ENCODE peak calls at places on chromosomes 13 and 19, in four cellular contexts. O is ascending aorta, P is esophagus squamous epithelium, J is endodermal cell. W is an unnamed sample.

GRCh38 chr19:3119071-3119781 is 16.6 kb upstream of the GNA15 start:
- DNase-seq in P (no peak), J (no peak), O (no peak), W (no peak)

GRCh38 chr13:40483601-40484000 is 182.8 kb downstream of the FOXO1 start:
- DNase-seq in P (no peak), O (no peak), J (no peak), W (no peak)

GRCh38 chr13:32314968-32315254 is 252 bp downstream of the ZAR1L start:
- DNase-seq in O (no peak), P (no peak), J (no peak), W (peak; percentile 16)

GRCh38 chr13:51955281-51955771 is 55.9 kb downstream of the ATP7B start:
- DNase-seq in O (no peak), P (no peak), J (no peak), W (no peak)

GRCh38 chr19:6092329-6093286 is 17.7 kb downstream of the RFX2 start:
- DNase-seq in O (peak; percentile 75), P (no peak), J (peak; percentile 86), W (no peak)

GRCh38 chr13:101875091-101875490 is 422.6 kb downstream of the ITGBL1 start:
- DNase-seq in O (no peak), J (no peak), P (no peak), W (no peak)

GRCh38 chr19:46299695-46300094 is 2.9 kb downstream of the HIF3A start:
- DNase-seq in P (no peak), O (no peak), J (no peak), W (no peak)

GRCh38 chr19:17616961-17617806 is 61.7 kb downstream of the COLGALT1 start:
- DNase-seq in O (no peak), J (peak; percentile 88), P (no peak), W (no peak)

GRCh38 chr19:57803594-57804325 is 11.0 kb downstream of the ZNF552 start:
- DNase-seq in P (no peak), O (no peak), J (peak; percentile 89), W (no peak)

GRCh38 chr19:51799998-51800848 is 5.3 kb downstream of the FPR3 start:
- DNase-seq in P (no peak), J (no peak), O (no peak), W (no peak)

GRCh38 chr13:24511019-24511823 is 1.4 kb downstream of the PARP4 start:
- DNase-seq in P (no peak), O (no peak), J (peak; percentile 66), W (peak; percentile 80)

GRCh38 chr13:49098198-49098597 is 121.9 kb upstream of the MLNR start:
- DNase-seq in J (no peak), P (no peak), O (no peak), W (no peak)

GRCh38 chr13:41590643-41591042 is 133.3 kb downstream of the RGCC start:
- DNase-seq in P (no peak), O (no peak), J (no peak), W (no peak)

GRCh38 chr13:49219647-49220034 is 497 bp upstream of the MLNR start:
- DNase-seq in P (no peak), O (no peak), J (no peak), W (no peak)

GRCh38 chr19:5141926-5142724 is 173.2 kb downstream of the KDM4B start:
- DNase-seq in O (no peak), J (no peak), P (no peak), W (no peak)

GRCh38 chr13:46176756-46177155 is 5.2 kb downstream of the LCP1 start:
- DNase-seq in J (no peak), O (no peak), P (no peak), W (peak; percentile 88)

GRCh38 chr13:110921209-110921608 is 6.3 kb upstream of the ANKRD10 start:
- DNase-seq in O (no peak), J (no peak), P (no peak), W (no peak)

GRCh38 chr13:32840840-32841713 is 175.1 kb upstream of the KL start:
- DNase-seq in J (peak; percentile 17), O (no peak), P (no peak), W (peak; percentile 52)

GRCh38 chr19:18322318-18322758 is 538 bp downstream of the LSM4 start:
- DNase-seq in O (no peak), P (no peak), J (peak; percentile 82), W (no peak)

GRCh38 chr13:83890358-83890757 is 8.1 kb upstream of the SLITRK1 start:
- DNase-seq in O (no peak), J (no peak), P (no peak), W (no peak)

GRCh38 chr13:103799028-103799427 is 732.8 kb upstream of the SLC10A2 start:
- DNase-seq in J (no peak), O (no peak), P (no peak), W (no peak)

GRCh38 chr19:43731346-43731745 is 15.5 kb downstream of the IRGC start:
- DNase-seq in J (no peak), P (no peak), O (no peak), W (no peak)

GRCh38 chr13:45621950-45622349 is 6.4 kb upstream of the ERICH6B start:
- DNase-seq in O (no peak), J (peak; percentile 78), P (no peak), W (no peak)

GRCh38 chr13:68748038-68748437 is 1359.6 kb upstream of the ATXN8OS start:
- DNase-seq in O (no peak), P (no peak), J (no peak), W (no peak)

GRCh38 chr19:50909240-50910070 is 1.7 kb downstream of the KLK4 start:
- DNase-seq in J (peak; percentile 100), O (no peak), P (no peak), W (no peak)

GRCh38 chr13:100892981-100893380 is 218.4 kb upstream of the TMTC4 start:
- DNase-seq in O (no peak), J (no peak), P (no peak), W (no peak)

GRCh38 chr19:41641879-41642485 is 15.1 kb upstream of the CEACAM4 start:
- DNase-seq in J (peak; percentile 89), P (no peak), O (no peak), W (peak; percentile 12)

GRCh38 chr13:45728759-45729158 is 26.6 kb downstream of the CBY2 start:
- DNase-seq in J (peak; percentile 88), P (no peak), O (no peak), W (peak; percentile 21)

GRCh38 chr13:30466358-30466714 is 600 bp upstream of the HMGB1 start:
- DNase-seq in O (no peak), P (no peak), J (no peak), W (no peak)

GRCh38 chr19:18488838-18489626 is 32.8 kb downstream of the ELL start:
- DNase-seq in O (no peak), P (no peak), J (peak; percentile 89), W (no peak)

GRCh38 chr19:38211206-38211605 is 12.8 kb downstream of the DPF1 start:
- DNase-seq in O (no peak), J (peak; percentile 70), P (no peak), W (no peak)

GRCh38 chr13:81929988-81930387 is 1589.1 kb upstream of the SPRY2 start:
- DNase-seq in J (peak; percentile 46), O (no peak), P (no peak), W (no peak)

GRCh38 chr13:38763446-38764381 is 76.8 kb downstream of the FREM2 start:
- DNase-seq in J (peak; percentile 70), O (no peak), P (no peak), W (no peak)

GRCh38 chr13:49097374-49097773 is 121.7 kb downstream of the FNDC3A start:
- DNase-seq in O (no peak), P (no peak), J (no peak), W (no peak)

GRCh38 chr19:16327911-16328823 is 3.5 kb downstream of the KLF2 start:
- DNase-seq in O (peak; percentile 80), J (no peak), P (no peak), W (no peak)

GRCh38 chr19:23312515-23312914 is 62.3 kb upstream of the ZNF724 start:
- DNase-seq in J (no peak), P (no peak), O (no peak), W (no peak)

GRCh38 chr13:52738719-52739467 is 727 bp downstream of the CNMD start:
- DNase-seq in P (no peak), J (peak; percentile 87), O (no peak), W (no peak)

GRCh38 chr19:30305346-30306060 is 66.7 kb upstream of the ZNF536 start:
- DNase-seq in P (no peak), O (no peak), J (no peak), W (no peak)

GRCh38 chr19:10516671-10517286 is 468 bp downstream of the S1PR5 start:
- DNase-seq in P (no peak), J (no peak), O (no peak), W (no peak)
- H3K4me3 ChIP-seq in P (peak overlapping the region; percentile 56), J (peak overlapping the region; percentile 79), O (peak overlapping the region; percentile 53), W (no peak overlapping the region)

GRCh38 chr19:13101590-13102415 is 855 bp downstream of the LYL1 start:
- DNase-seq in P (no peak), O (no peak), J (no peak), W (no peak)

GRCh38 chr19:13099073-13099999 is 3.3 kb downstream of the LYL1 start:
- DNase-seq in O (no peak), P (no peak), J (peak; percentile 80), W (no peak)

GRCh38 chr19:13102416-13102665 is 317 bp downstream of the LYL1 start:
- DNase-seq in J (no peak), P (no peak), O (no peak), W (no peak)

GRCh38 chr19:13100031-13100588 is 2.5 kb downstream of the LYL1 start:
- DNase-seq in P (no peak), J (no peak), O (no peak), W (peak; percentile 81)

GRCh38 chr19:13100871-13101589 is 1.6 kb downstream of the LYL1 start:
- DNase-seq in O (no peak), J (no peak), P (no peak), W (no peak)
- TF ChIP-seq CTCF in O (no peak), J (peak; percentile 66), P (peak; percentile 19), W (peak; percentile 41)

GRCh38 chr19:34274284-34274826 is 20.0 kb downstream of the GARRE1 start:
- DNase-seq in P (no peak), J (no peak), O (no peak), W (no peak)
- H3K4me3 ChIP-seq in P (no peak overlapping the region), J (peak overlapping the region; percentile 62), O (peak overlapping the region; percentile 29), W (no peak overlapping the region)

DNA sequence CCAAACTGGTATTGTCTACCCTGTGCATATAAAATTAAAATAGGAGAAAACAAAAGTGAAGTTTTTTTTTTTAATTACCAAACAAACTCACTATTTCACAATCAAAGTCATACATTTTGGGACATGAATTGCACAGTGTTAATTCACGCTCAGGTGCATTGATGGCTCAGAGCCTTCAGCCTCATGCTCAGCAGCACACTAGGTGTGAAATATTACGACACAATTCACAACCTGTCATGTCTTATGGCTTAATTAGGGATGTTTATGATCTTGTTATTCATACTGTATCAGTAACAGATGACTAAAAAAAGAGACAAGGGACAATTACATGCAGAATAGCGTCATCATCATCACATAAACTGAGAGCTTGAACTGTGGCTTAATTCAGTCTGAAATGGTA is 2005.5 kb upstream of the PCDH20 start:
- DNase-seq in O (no peak), J (no peak), P (no peak), W (no peak)
- TF ChIP-seq CTCF in O (no peak), J (no peak), P (no peak), W (no peak)

GRCh38 chr13:106349080-106349841 is 186.2 kb downstream of the EFNB2 start:
- DNase-seq in P (no peak), O (no peak), J (peak; percentile 90), W (no peak)
- H3K4me3 ChIP-seq in P (peak overlapping the region; percentile 36), O (peak overlapping the region; percentile 54), J (peak overlapping the region; percentile 77), W (no peak overlapping the region)

W was measured in GM12864.